ENCODE peak calls at places on chromosomes 4 and X, in five cellular contexts. N is choroid plexus epithelial cell, Z is fibroblast of lung, J is H7, I is fibroblast of mammary gland. C is an unnamed sample.

GRCh38 chr4:26753642-26754041 is 107.0 kb upstream of the STIM2 start:
- DNase-seq in Z (peak), N (peak), J (no peak), I (peak), C (peak)

GRCh38 chr4:119626943-119627266 is 1.7 kb downstream of the PDE5A start:
- DNase-seq in N (no peak), I (no peak), Z (no peak), J (no peak), C (no peak)

GRCh38 chr4:102825261-102826071 is 1.9 kb downstream of the UBE2D3 start:
- DNase-seq in I (peak), J (peak), N (peak), Z (peak), C (peak)

GRCh38 chr4:123017636-123018390 is 95.4 kb upstream of the NUDT6 start:
- DNase-seq in Z (peak), I (peak), N (peak), J (no peak), C (peak)

GRCh38 chr4:24116107-24116506 is 226.3 kb upstream of the PPARGC1A start:
- DNase-seq in Z (no peak), J (no peak), N (no peak), I (no peak), C (no peak)

GRCh38 chr4:152536545-152537182 is 772 bp upstream of the FBXW7 start:
- DNase-seq in I (peak), N (peak), J (peak), Z (peak), C (peak)

GRCh38 chrX:49058794-49059193 is at the start of gene CCDC120:
- DNase-seq in J (peak), I (no peak), Z (no peak), N (no peak), C (peak)

GRCh38 chrX:47311857-47312774 is 58.3 kb upstream of the ZNF157 start:
- DNase-seq in J (peak), N (peak), I (peak), Z (peak), C (peak)

GRCh38 chr4:23959401-23960148 is 69.7 kb upstream of the PPARGC1A start:
- DNase-seq in Z (no peak), I (no peak), N (no peak), J (no peak), C (peak)

GRCh38 chr4:12138478-12138877 is 709.8 kb upstream of the HS3ST1 start:
- DNase-seq in I (no peak), Z (no peak), J (no peak), N (no peak), C (no peak)

GRCh38 chr4:145815626-145816025 is 123.0 kb downstream of the ZNF827 start:
- DNase-seq in I (no peak), J (no peak), Z (peak), N (no peak), C (no peak)

GRCh38 chr4:162408309-162408708 is 244.5 kb upstream of the FSTL5 start:
- DNase-seq in Z (no peak), J (no peak), I (no peak), N (no peak), C (no peak)

GRCh38 chr4:60655356-60655755 is 544.8 kb upstream of the ADGRL3 start:
- DNase-seq in Z (no peak), J (no peak), I (no peak), N (no peak), C (peak)

GRCh38 chr4:62075082-62075481 is 875.0 kb downstream of the ADGRL3 start:
- DNase-seq in I (no peak), N (no peak), Z (no peak), J (no peak), C (no peak)

GRCh38 chr4:139535228-139535851 is 20.7 kb downstream of the SETD7 start:
- DNase-seq in J (no peak), Z (no peak), I (no peak), N (no peak), C (no peak)

GRCh38 chr4:16897351-16897750 is 1.1 kb downstream of the LDB2 start:
- DNase-seq in N (peak), I (no peak), J (no peak), Z (peak), C (no peak)

DNA sequence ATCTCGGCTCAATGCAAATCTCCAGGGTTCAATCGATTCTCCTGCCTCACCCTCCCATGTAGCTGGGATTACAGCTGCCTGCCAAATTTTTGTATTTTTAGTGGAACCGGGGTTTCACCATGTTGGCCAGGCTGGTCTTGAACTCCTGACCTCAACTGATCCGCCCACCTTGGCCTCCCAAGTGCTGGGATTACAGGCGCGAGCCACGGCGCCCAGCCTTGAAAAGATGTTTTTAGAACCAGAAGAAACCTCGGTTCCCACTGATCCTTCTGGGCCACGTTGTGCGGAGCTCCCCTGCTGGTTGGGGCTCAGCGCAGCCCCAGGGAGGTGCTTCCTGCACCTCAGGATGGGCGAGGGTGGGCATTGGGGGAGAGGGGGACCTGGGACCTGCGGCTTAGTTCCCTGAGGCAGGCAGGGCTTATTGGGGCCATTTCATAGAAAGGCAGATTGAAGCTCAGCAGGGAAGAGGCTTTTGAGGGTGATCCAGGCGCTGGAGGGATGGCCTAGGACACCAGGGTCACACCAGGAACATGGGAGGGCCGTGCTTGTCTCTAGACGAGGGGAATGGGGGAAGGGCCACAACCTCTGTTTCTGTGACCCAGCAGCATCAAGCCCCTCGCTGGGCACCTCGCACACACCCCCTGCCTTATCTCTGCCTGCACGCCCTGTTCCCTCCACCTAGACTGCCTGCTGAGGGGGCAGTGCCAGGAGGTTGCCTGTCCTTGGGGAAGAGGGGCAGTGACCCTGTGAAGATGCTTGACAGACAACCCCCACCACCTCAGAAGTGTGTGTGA is 6.3 kb upstream of the ADD1 start:
- DNase-seq in J (peak), N (no peak), I (no peak), Z (no peak), C (no peak)
- H3K4me3 ChIP-seq in J (no peak), N (no peak), I (no peak), Z (no peak), C (no peak)

GRCh38 chr4:10104991-10105276 is 11.7 kb downstream of the WDR1 start:
- DNase-seq in I (no peak), J (no peak), Z (no peak), N (no peak), C (no peak)
- H3K4me3 ChIP-seq in I (no peak), J (no peak), Z (no peak), N (no peak), C (no peak)

DNA sequence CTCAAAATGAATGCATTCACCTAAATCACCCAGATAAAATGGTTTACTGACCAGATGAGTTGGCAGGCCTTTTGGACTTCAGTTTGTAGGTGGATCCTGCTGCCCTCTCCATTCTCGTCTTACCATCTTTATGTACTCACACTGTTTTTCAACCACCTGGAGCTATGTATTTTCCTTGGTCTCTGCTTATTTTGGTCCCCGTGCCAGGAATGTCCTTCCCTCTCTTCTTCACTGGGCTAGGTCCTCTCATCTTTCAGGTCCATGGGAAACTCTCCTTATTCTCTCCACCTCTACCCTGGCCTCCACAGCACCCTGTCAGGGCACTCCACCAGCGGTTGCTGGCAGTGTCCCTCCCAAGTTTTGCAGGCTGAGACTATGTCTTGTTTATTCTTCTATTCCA is 2.6 kb downstream of the GPRIN3 start:
- DNase-seq in J (no peak), N (no peak), Z (no peak), I (no peak), C (no peak)
- H3K4me3 ChIP-seq in J (no peak), N (no peak), Z (no peak), I (no peak), C (no peak)

GRCh38 chr4:107548211-107548905 is 171.7 kb downstream of the PAPSS1 start:
- DNase-seq in N (peak), J (no peak), I (peak), Z (peak), C (peak)
- H3K4me3 ChIP-seq in N (no peak), J (no peak), I (no peak), Z (no peak), C (no peak)

GRCh38 chr4:108365551-108365950 is 196.8 kb upstream of the LEF1 start:
- DNase-seq in Z (no peak), I (no peak), N (no peak), J (no peak), C (no peak)
- H3K4me3 ChIP-seq in Z (no peak), I (no peak), N (no peak), J (no peak), C (no peak)

GRCh38 chr4:13219971-13220370 is 264.2 kb downstream of the RAB28 start:
- DNase-seq in I (no peak), Z (no peak), N (no peak), J (no peak), C (no peak)
- H3K4me3 ChIP-seq in I (no peak), Z (no peak), N (no peak), J (no peak), C (no peak)

DNA sequence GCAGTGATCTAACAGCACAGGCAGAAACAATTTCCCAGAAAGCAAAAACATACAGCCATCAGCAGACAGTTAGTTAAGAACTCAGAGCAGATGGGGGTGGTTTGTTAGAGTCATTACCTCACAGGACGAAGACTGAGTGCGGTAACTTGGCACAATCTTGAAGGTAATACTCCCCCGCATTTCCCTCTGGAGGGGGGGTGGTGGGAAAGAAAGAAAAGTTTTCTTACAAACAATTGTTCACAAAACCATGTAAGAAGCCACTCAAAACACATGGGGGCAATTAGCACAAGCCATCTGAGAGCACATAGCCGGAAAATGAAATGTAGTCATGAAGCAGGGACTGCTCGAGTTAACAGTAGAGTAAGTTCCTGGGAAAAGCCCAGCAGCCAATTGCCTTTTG is 112.5 kb downstream of the NYX start:
- DNase-seq in Z (peak), N (peak), J (no peak), I (peak), C (peak)
- H3K4me3 ChIP-seq in Z (no peak), N (no peak), J (no peak), I (no peak), C (no peak)

GRCh38 chrX:50812995-50813842 is 775 bp downstream of the SHROOM4 start:
- DNase-seq in J (peak), Z (peak), I (peak), N (peak), C (peak)
- H3K4me3 ChIP-seq in J (peak), Z (peak), I (peak), N (peak), C (peak)

GRCh38 chrX:24858004-24858746 is 157.6 kb downstream of the ARX start:
- DNase-seq in N (peak), Z (no peak), I (peak), J (no peak), C (no peak)
- H3K4me3 ChIP-seq in N (no peak), Z (no peak), I (no peak), J (no peak), C (no peak)

C was measured in epithelial cell of esophagus.